ENCODE peak calls at places on chromosome 14, in four cellular contexts. E is GM03348, W is neuronal stem cell, O is GM04504. N is an unnamed sample.

GRCh38 chr14:91413547-91414474 is 3.8 kb downstream of the CCDC88C start:
- DNase-seq in W (no peak), E (no peak), O (no peak), N (no peak)

GRCh38 chr14:100862277-100862676 is 36.4 kb downstream of the MEG3 start:
- DNase-seq in O (no peak), E (no peak), W (no peak), N (no peak)

GRCh38 chr14:78005325-78005724 is 164.8 kb upstream of the NRXN3 start:
- DNase-seq in O (no peak), W (no peak), E (no peak), N (no peak)

GRCh38 chr14:67285876-67286452 is 44.7 kb downstream of the PALS1 start:
- DNase-seq in W (no peak), E (peak), O (peak), N (no peak)

GRCh38 chr14:80927385-80927989 is 14.1 kb downstream of the CEP128 start:
- DNase-seq in O (no peak), E (no peak), W (no peak), N (no peak)

GRCh38 chr14:99272669-99273024 is 650 bp upstream of the BCL11B start:
- DNase-seq in W (no peak), E (no peak), O (no peak), N (no peak)

GRCh38 chr14:88227693-88228092 is 95.4 kb downstream of the KCNK10 start:
- DNase-seq in E (no peak), O (no peak), W (no peak), N (no peak)

GRCh38 chr14:59829941-59830734 is 40.4 kb downstream of the RTN1 start:
- DNase-seq in O (no peak), E (no peak), W (no peak), N (no peak)

GRCh38 chr14:94673071-94673470 is 60.9 kb downstream of the SERPINA3 start:
- DNase-seq in O (no peak), W (no peak), E (no peak), N (no peak)

GRCh38 chr14:90540437-90540836 is 143.6 kb downstream of the CALM1 start:
- DNase-seq in O (no peak), E (no peak), W (no peak), N (no peak)

GRCh38 chr14:74062809-74063150 is 21.5 kb downstream of the ALDH6A1 start:
- DNase-seq in O (no peak), W (no peak), E (no peak), N (no peak)

GRCh38 chr14:91897121-91897701 is 29.9 kb upstream of the TC2N start:
- DNase-seq in W (no peak), E (peak), O (peak), N (no peak)

GRCh38 chr14:63249112-63249511 is 44.9 kb downstream of the RHOJ start:
- DNase-seq in O (no peak), E (peak), W (no peak), N (no peak)

GRCh38 chr14:65940056-65940735 is 527.7 kb downstream of the FUT8 start:
- DNase-seq in W (no peak), O (no peak), E (no peak), N (peak)

GRCh38 chr14:102078840-102079699 is 7.8 kb downstream of the HSP90AA1 start:
- DNase-seq in E (no peak), O (no peak), W (no peak), N (no peak)

GRCh38 chr14:40685764-40686163 is 920.9 kb upstream of the LRFN5 start:
- DNase-seq in W (no peak), E (no peak), O (no peak), N (no peak)

GRCh38 chr14:32358781-32359180 is 29.7 kb downstream of the AKAP6 start:
- DNase-seq in O (no peak), E (no peak), W (no peak), N (no peak)

GRCh38 chr14:21735639-21736307 is 62.2 kb upstream of the OR4E1 start:
- DNase-seq in O (no peak), E (no peak), W (no peak), N (no peak)

GRCh38 chr14:102280376-102280962 is 24.5 kb downstream of the MOK start:
- DNase-seq in W (no peak), E (peak), O (peak), N (peak)

GRCh38 chr14:94600148-94600545 is 12.0 kb upstream of the SERPINA3 start:
- DNase-seq in E (no peak), W (no peak), O (no peak), N (no peak)

GRCh38 chr14:23357261-23357660 is 4.6 kb upstream of the SLC22A17 start:
- DNase-seq in W (no peak), O (no peak), E (no peak), N (no peak)

GRCh38 chr14:104326848-104327247 is 188.5 kb downstream of the KIF26A start:
- DNase-seq in W (no peak), O (no peak), E (no peak), N (no peak)

GRCh38 chr14:21436567-21437062 is 19.3 kb downstream of the CHD8 start:
- DNase-seq in O (no peak), W (no peak), E (no peak), N (no peak)

GRCh38 chr14:66944872-66945271 is 244.4 kb upstream of the GARIN2 start:
- DNase-seq in O (no peak), E (no peak), W (peak), N (no peak)

GRCh38 chr14:106024983-106025604 is 498.7 kb downstream of the TMEM121 start:
- DNase-seq in O (no peak), E (no peak), W (no peak), N (no peak)

GRCh38 chr14:37890095-37890494 is 294.7 kb downstream of the TTC6 start:
- DNase-seq in W (no peak), O (no peak), E (peak), N (no peak)

GRCh38 chr14:94367347-94367746 is 21.1 kb downstream of the SERPINA1 start:
- DNase-seq in W (no peak), O (no peak), E (no peak), N (no peak)

GRCh38 chr14:33943081-33943480 is 7.8 kb downstream of the EGLN3 start:
- DNase-seq in E (no peak), W (no peak), O (no peak), N (no peak)

GRCh38 chr14:81831128-81831815 is 297.6 kb upstream of the SEL1L start:
- DNase-seq in O (no peak), W (no peak), E (no peak), N (no peak)

GRCh38 chr14:85535316-85535715 is 5.4 kb downstream of the FLRT2 start:
- DNase-seq in O (no peak), E (no peak), W (no peak), N (no peak)